ENCODE peak calls at places on chromosomes 6 and 20, in eight cellular contexts. M, Q, Z, K, O, X, G and P are unnamed samples.

GRCh38 chr6:158023597-158023939 is 41.9 kb downstream of the SYNJ2 start:
- DNase-seq in K (no peak), O (no peak), Z (no peak), G (no peak), M (no peak), X (no peak), Q (no peak), P (no peak)

GRCh38 chr6:3624268-3625136 is 127.0 kb downstream of the PXDC1 start:
- DNase-seq in G (no peak), M (no peak), K (no peak), O (no peak), Z (no peak), Q (no peak), X (no peak), P (no peak)

GRCh38 chr6:105509506-105510331 is 106.8 kb upstream of the PREP start:
- DNase-seq in K (no peak), X (no peak), O (no peak), G (no peak), Q (peak; percentile 40), Z (peak; percentile 11), M (no peak), P (peak; percentile 56)

GRCh38 chr6:12017263-12017662 is 5.2 kb downstream of the HIVEP1 start:
- DNase-seq in M (peak; percentile 25), G (no peak), X (peak; percentile 20), O (no peak), Z (no peak), Q (no peak), K (no peak), P (no peak)

GRCh38 chr20:17568972-17569471 is 853 bp upstream of the DSTN start:
- DNase-seq in G (peak; percentile 14), O (no peak), Q (peak; percentile 96), K (no peak), X (peak; percentile 37), M (no peak), Z (no peak), P (peak; percentile 77)

GRCh38 chr6:15439410-15440022 is 193.6 kb downstream of the JARID2 start:
- DNase-seq in K (peak; percentile 45), M (no peak), X (no peak), Z (no peak), O (no peak), Q (no peak), G (no peak), P (no peak)

GRCh38 chr6:6680524-6680923 is 92.0 kb downstream of the LY86 start:
- DNase-seq in Q (no peak), O (no peak), X (no peak), M (no peak), K (no peak), G (no peak), Z (no peak), P (no peak)

GRCh38 chr6:28985396-28986164 is 19.5 kb downstream of the ZNF311 start:
- DNase-seq in O (no peak), Z (no peak), K (peak; percentile 83), G (peak; percentile 59), Q (peak; percentile 97), M (no peak), X (no peak), P (peak; percentile 81)

GRCh38 chr6:113178349-113178748 is 678.8 kb upstream of the MARCKS start:
- DNase-seq in G (no peak), K (no peak), Z (no peak), Q (no peak), X (no peak), M (no peak), O (no peak), P (no peak)

GRCh38 chr6:33123732-33124524 is 48.1 kb downstream of the HLA-DPB1 start:
- DNase-seq in Z (peak; percentile 67), Q (peak; percentile 45), K (peak; percentile 74), O (peak; percentile 33), G (no peak), M (no peak), X (no peak), P (no peak)

GRCh38 chr6:160333841-160334240 is 14.3 kb upstream of the SLC22A3 start:
- DNase-seq in Q (no peak), K (no peak), Z (no peak), O (no peak), G (no peak), X (no peak), M (no peak), P (no peak)

GRCh38 chr20:40497781-40498691 is 191.0 kb downstream of the MAFB start:
- DNase-seq in G (no peak), X (no peak), K (peak; percentile 97), Q (no peak), M (no peak), O (no peak), Z (no peak), P (peak; percentile 73)

GRCh38 chr20:16412896-16413295 is 160.4 kb downstream of the KIF16B start:
- DNase-seq in Z (no peak), K (no peak), Q (peak; percentile 77), M (no peak), O (no peak), X (no peak), G (no peak), P (no peak)

GRCh38 chr6:7392402-7392801 is 2.8 kb downstream of the RIOK1 start:
- DNase-seq in O (no peak), X (no peak), M (no peak), K (no peak), Q (no peak), G (no peak), Z (no peak), P (no peak)

GRCh38 chr6:40782355-40782754 is 195.2 kb upstream of the LRFN2 start:
- DNase-seq in G (no peak), Z (no peak), M (no peak), X (no peak), O (no peak), Q (no peak), K (no peak), P (no peak)

GRCh38 chr6:150087336-150087735 is 18.4 kb upstream of the ULBP3 start:
- DNase-seq in M (no peak), K (no peak), G (no peak), Z (no peak), X (no peak), Q (no peak), O (no peak), P (no peak)

GRCh38 chr6:111087106-111087835 is at the start of gene SLC16A10:
- DNase-seq in K (peak; percentile 74), O (peak; percentile 81), X (peak; percentile 90), Q (peak; percentile 9), G (peak; percentile 30), Z (no peak), M (peak; percentile 53), P (peak; percentile 94)

GRCh38 chr6:156853733-156854132 is 76.6 kb downstream of the ARID1B start:
- DNase-seq in Q (no peak), Z (no peak), K (no peak), M (no peak), O (no peak), G (no peak), X (no peak), P (no peak)

GRCh38 chr20:48503166-48503815 is 324.5 kb downstream of the PREX1 start:
- DNase-seq in Z (no peak), G (no peak), O (no peak), M (no peak), X (no peak), Q (no peak), K (no peak), P (no peak)

GRCh38 chr20:8272758-8273157 is 140.7 kb downstream of the PLCB1 start:
- DNase-seq in G (no peak), K (peak; percentile 44), Z (no peak), O (no peak), M (no peak), X (no peak), Q (no peak), P (no peak)

GRCh38 chr20:31948008-31948407 is 3.8 kb downstream of the PDRG1 start:
- DNase-seq in K (no peak), Q (peak; percentile 8), M (no peak), X (no peak), O (no peak), G (no peak), Z (peak; percentile 39), P (no peak)

GRCh38 chr6:27834879-27835549 is 77.2 kb downstream of the OR2B2 start:
- DNase-seq in X (no peak), O (no peak), G (no peak), M (no peak), K (no peak), Z (peak; percentile 50), Q (no peak), P (no peak)

GRCh38 chr6:112603726-112604125 is 256.6 kb downstream of the RFPL4B start:
- DNase-seq in G (no peak), M (no peak), Z (no peak), O (no peak), Q (no peak), K (no peak), X (no peak), P (no peak)

GRCh38 chr20:20711413-20711812 is 1.0 kb downstream of the RALGAPA2 start:
- DNase-seq in X (no peak), K (peak; percentile 34), M (no peak), Z (peak; percentile 37), O (no peak), Q (no peak), G (no peak), P (no peak)

GRCh38 chr6:55758156-55758942 is 117.0 kb downstream of the BMP5 start:
- DNase-seq in Z (no peak), Q (peak; percentile 86), O (no peak), M (no peak), G (no peak), K (no peak), X (no peak), P (no peak)

GRCh38 chr6:111750753-111751684 is 122.2 kb downstream of the FYN start:
- DNase-seq in O (peak; percentile 79), Q (peak; percentile 66), Z (peak; percentile 83), X (peak; percentile 49), M (no peak), K (no peak), G (no peak), P (no peak)

GRCh38 chr6:44120692-44121443 is 6.4 kb downstream of the MRPL14 start:
- DNase-seq in M (no peak), Z (no peak), Q (no peak), G (no peak), O (no peak), X (no peak), K (no peak), P (no peak)

GRCh38 chr6:41191569-41191968 is 9.4 kb downstream of the TREML2 start:
- DNase-seq in G (no peak), Z (peak; percentile 31), Q (peak; percentile 13), O (no peak), M (no peak), K (peak; percentile 22), X (no peak), P (no peak)

GRCh38 chr6:169725270-169726048 is 1.2 kb upstream of the PHF10 start:
- DNase-seq in X (peak; percentile 11), K (peak; percentile 42), Q (peak; percentile 68), G (peak; percentile 15), O (no peak), Z (peak; percentile 57), M (no peak), P (peak; percentile 84)

GRCh38 chr6:116385911-116386310 is 15.2 kb downstream of the DSE start:
- DNase-seq in M (no peak), O (no peak), X (no peak), K (no peak), Q (no peak), Z (no peak), G (no peak), P (no peak)

GRCh38 chr6:85015396-85015990 is 251.1 kb upstream of the TBX18 start:
- DNase-seq in Z (no peak), M (no peak), O (no peak), G (peak; percentile 2), Q (peak; percentile 69), X (no peak), K (no peak), P (peak; percentile 56)

GRCh38 chr6:138289739-138290138 is 71.4 kb upstream of the PBOV1 start:
- DNase-seq in X (no peak), Z (peak; percentile 11), G (no peak), M (no peak), K (no peak), Q (no peak), O (no peak), P (no peak)